ENCODE peak calls at places on chromosomes 7 and 10, in seven cellular contexts. One of them, this sample, is unnamed.

GRCh38 chr7:158284121-158284520 is 303.5 kb downstream of the PTPRN2 start:
- DNase-seq in NCI-H187 treated with DMSO at 0.1 percent for 48 hours: no peak
- DNase-seq in mucosa of gallbladder: no peak
- DNase-seq in MV-4-11: no peak
- DNase-seq in tibial nerve: no peak
- DNase-seq in choroid plexus epithelial cell: no peak
- DNase-seq in SK-N-DZ: no peak
- DNase-seq in this sample: no peak

GRCh38 chr10:24432478-24433416 is 223.8 kb downstream of the KIAA1217 start:
- DNase-seq in NCI-H187 treated with DMSO at 0.1 percent for 48 hours: no peak
- DNase-seq in choroid plexus epithelial cell: peak
- DNase-seq in tibial nerve: no peak
- DNase-seq in SK-N-DZ: no peak
- DNase-seq in mucosa of gallbladder: no peak
- DNase-seq in MV-4-11: no peak
- DNase-seq in this sample: peak

GRCh38 chr7:98251251-98251843 is 685 bp downstream of the TECPR1 start:
- DNase-seq in SK-N-DZ: no peak
- DNase-seq in mucosa of gallbladder: peak
- DNase-seq in tibial nerve: peak
- DNase-seq in choroid plexus epithelial cell: peak
- DNase-seq in NCI-H187 treated with DMSO at 0.1 percent for 48 hours: no peak
- DNase-seq in MV-4-11: no peak
- DNase-seq in this sample: peak

GRCh38 chr10:10629512-10629911 is 388.2 kb upstream of the CELF2 start:
- DNase-seq in MV-4-11: no peak
- DNase-seq in tibial nerve: no peak
- DNase-seq in mucosa of gallbladder: no peak
- DNase-seq in SK-N-DZ: no peak
- DNase-seq in NCI-H187 treated with DMSO at 0.1 percent for 48 hours: no peak
- DNase-seq in choroid plexus epithelial cell: no peak
- DNase-seq in this sample: no peak

GRCh38 chr7:100065452-100066186 is 15.9 kb downstream of the ZNF3 start:
- DNase-seq in choroid plexus epithelial cell: peak
- DNase-seq in MV-4-11: peak
- DNase-seq in NCI-H187 treated with DMSO at 0.1 percent for 48 hours: no peak
- DNase-seq in mucosa of gallbladder: no peak
- DNase-seq in tibial nerve: peak
- DNase-seq in SK-N-DZ: peak
- DNase-seq in this sample: no peak

GRCh38 chr7:7720750-7721621 is 2.6 kb upstream of the RPA3 start:
- DNase-seq in tibial nerve: no peak
- DNase-seq in choroid plexus epithelial cell: no peak
- DNase-seq in NCI-H187 treated with DMSO at 0.1 percent for 48 hours: no peak
- DNase-seq in MV-4-11: no peak
- DNase-seq in mucosa of gallbladder: no peak
- DNase-seq in SK-N-DZ: no peak
- DNase-seq in this sample: no peak

GRCh38 chr7:55254596-55255500 is 110.3 kb upstream of the LANCL2 start:
- DNase-seq in SK-N-DZ: peak
- DNase-seq in MV-4-11: no peak
- DNase-seq in NCI-H187 treated with DMSO at 0.1 percent for 48 hours: no peak
- DNase-seq in tibial nerve: peak
- DNase-seq in choroid plexus epithelial cell: peak
- DNase-seq in mucosa of gallbladder: peak
- DNase-seq in this sample: peak

GRCh38 chr7:83267141-83267631 is 104.5 kb upstream of the PCLO start:
- DNase-seq in MV-4-11: no peak
- DNase-seq in NCI-H187 treated with DMSO at 0.1 percent for 48 hours: peak
- DNase-seq in choroid plexus epithelial cell: peak
- DNase-seq in tibial nerve: no peak
- DNase-seq in mucosa of gallbladder: no peak
- DNase-seq in SK-N-DZ: peak
- DNase-seq in this sample: no peak

GRCh38 chr7:27110977-27111752 is 8.7 kb upstream of the HOXA2 start:
- DNase-seq in SK-N-DZ: no peak
- DNase-seq in mucosa of gallbladder: no peak
- DNase-seq in tibial nerve: peak
- DNase-seq in choroid plexus epithelial cell: no peak
- DNase-seq in MV-4-11: no peak
- DNase-seq in NCI-H187 treated with DMSO at 0.1 percent for 48 hours: no peak
- DNase-seq in this sample: peak

GRCh38 chr7:121366852-121367431 is 29.2 kb downstream of the FAM3C start:
- DNase-seq in mucosa of gallbladder: no peak
- DNase-seq in tibial nerve: no peak
- DNase-seq in SK-N-DZ: peak
- DNase-seq in choroid plexus epithelial cell: peak
- DNase-seq in NCI-H187 treated with DMSO at 0.1 percent for 48 hours: peak
- DNase-seq in MV-4-11: peak
- DNase-seq in this sample: peak

GRCh38 chr7:93228302-93228701 is 2.0 kb upstream of the HEPACAM2 start:
- DNase-seq in NCI-H187 treated with DMSO at 0.1 percent for 48 hours: peak
- DNase-seq in SK-N-DZ: peak
- DNase-seq in MV-4-11: peak
- DNase-seq in mucosa of gallbladder: no peak
- DNase-seq in tibial nerve: no peak
- DNase-seq in choroid plexus epithelial cell: peak
- DNase-seq in this sample: peak

GRCh38 chr7:77696643-77697534 is 630 bp downstream of the RSBN1L start:
- DNase-seq in SK-N-DZ: peak
- DNase-seq in choroid plexus epithelial cell: peak
- DNase-seq in NCI-H187 treated with DMSO at 0.1 percent for 48 hours: no peak
- DNase-seq in mucosa of gallbladder: peak
- DNase-seq in tibial nerve: peak
- DNase-seq in MV-4-11: peak
- DNase-seq in this sample: peak

GRCh38 chr10:105148921-105149320 is 507.8 kb downstream of the SORCS3 start:
- DNase-seq in choroid plexus epithelial cell: no peak
- DNase-seq in tibial nerve: no peak
- DNase-seq in mucosa of gallbladder: no peak
- DNase-seq in NCI-H187 treated with DMSO at 0.1 percent for 48 hours: no peak
- DNase-seq in MV-4-11: no peak
- DNase-seq in SK-N-DZ: no peak
- DNase-seq in this sample: no peak

GRCh38 chr7:68217426-68217825 is 1220.8 kb downstream of the TYW1 start:
- DNase-seq in NCI-H187 treated with DMSO at 0.1 percent for 48 hours: no peak
- DNase-seq in MV-4-11: no peak
- DNase-seq in choroid plexus epithelial cell: no peak
- DNase-seq in mucosa of gallbladder: no peak
- DNase-seq in SK-N-DZ: no peak
- DNase-seq in tibial nerve: no peak
- DNase-seq in this sample: no peak

GRCh38 chr10:323651-324293 is 188.5 kb downstream of the ZMYND11 start:
- DNase-seq in NCI-H187 treated with DMSO at 0.1 percent for 48 hours: no peak
- DNase-seq in choroid plexus epithelial cell: peak
- DNase-seq in mucosa of gallbladder: peak
- DNase-seq in SK-N-DZ: no peak
- DNase-seq in MV-4-11: peak
- DNase-seq in tibial nerve: peak
- DNase-seq in this sample: peak

GRCh38 chr10:104318810-104319684 is 19.2 kb downstream of the ITPRIP start:
- DNase-seq in SK-N-DZ: no peak
- DNase-seq in tibial nerve: peak
- DNase-seq in choroid plexus epithelial cell: peak
- DNase-seq in MV-4-11: no peak
- DNase-seq in mucosa of gallbladder: no peak
- DNase-seq in NCI-H187 treated with DMSO at 0.1 percent for 48 hours: no peak
- DNase-seq in this sample: peak

GRCh38 chr7:27661776-27662489 is 750 bp downstream of the HIBADH start:
- DNase-seq in tibial nerve: peak
- DNase-seq in SK-N-DZ: peak
- DNase-seq in NCI-H187 treated with DMSO at 0.1 percent for 48 hours: no peak
- DNase-seq in choroid plexus epithelial cell: peak
- DNase-seq in MV-4-11: no peak
- DNase-seq in mucosa of gallbladder: no peak
- DNase-seq in this sample: peak

GRCh38 chr10:15704581-15704968 is 15.1 kb downstream of the ITGA8 start:
- DNase-seq in MV-4-11: no peak
- DNase-seq in SK-N-DZ: no peak
- DNase-seq in mucosa of gallbladder: no peak
- DNase-seq in tibial nerve: no peak
- DNase-seq in choroid plexus epithelial cell: peak
- DNase-seq in NCI-H187 treated with DMSO at 0.1 percent for 48 hours: no peak
- DNase-seq in this sample: peak

GRCh38 chr7:100875356-100875751 is 451 bp downstream of the SRRT start:
- DNase-seq in SK-N-DZ: no peak
- DNase-seq in choroid plexus epithelial cell: no peak
- DNase-seq in tibial nerve: no peak
- DNase-seq in MV-4-11: no peak
- DNase-seq in mucosa of gallbladder: no peak
- DNase-seq in NCI-H187 treated with DMSO at 0.1 percent for 48 hours: no peak
- DNase-seq in this sample: no peak

GRCh38 chr7:77520261-77520660 is 16.8 kb upstream of the PTPN12 start:
- DNase-seq in NCI-H187 treated with DMSO at 0.1 percent for 48 hours: no peak
- DNase-seq in choroid plexus epithelial cell: no peak
- DNase-seq in tibial nerve: no peak
- DNase-seq in SK-N-DZ: no peak
- DNase-seq in mucosa of gallbladder: no peak
- DNase-seq in MV-4-11: no peak
- DNase-seq in this sample: no peak

GRCh38 chr7:127741764-127742375 is 89.9 kb downstream of the SND1 start:
- DNase-seq in SK-N-DZ: no peak
- DNase-seq in tibial nerve: no peak
- DNase-seq in NCI-H187 treated with DMSO at 0.1 percent for 48 hours: no peak
- DNase-seq in MV-4-11: no peak
- DNase-seq in choroid plexus epithelial cell: no peak
- DNase-seq in mucosa of gallbladder: no peak
- DNase-seq in this sample: peak

GRCh38 chr10:124616836-124617130 is 127.4 kb downstream of the FAM53B start:
- DNase-seq in SK-N-DZ: no peak
- DNase-seq in choroid plexus epithelial cell: no peak
- DNase-seq in MV-4-11: no peak
- DNase-seq in mucosa of gallbladder: no peak
- DNase-seq in NCI-H187 treated with DMSO at 0.1 percent for 48 hours: no peak
- DNase-seq in tibial nerve: no peak
- DNase-seq in this sample: no peak

GRCh38 chr7:73741600-73741999 is 3.0 kb upstream of the ABHD11 start:
- DNase-seq in tibial nerve: no peak
- DNase-seq in MV-4-11: no peak
- DNase-seq in SK-N-DZ: no peak
- DNase-seq in choroid plexus epithelial cell: no peak
- DNase-seq in mucosa of gallbladder: no peak
- DNase-seq in NCI-H187 treated with DMSO at 0.1 percent for 48 hours: peak
- DNase-seq in this sample: no peak

GRCh38 chr7:36279251-36279925 is 110.3 kb upstream of the ANLN start:
- DNase-seq in MV-4-11: no peak
- DNase-seq in SK-N-DZ: no peak
- DNase-seq in mucosa of gallbladder: peak
- DNase-seq in tibial nerve: no peak
- DNase-seq in choroid plexus epithelial cell: no peak
- DNase-seq in NCI-H187 treated with DMSO at 0.1 percent for 48 hours: peak
- DNase-seq in this sample: no peak

GRCh38 chr10:24944512-24945255 is 7.7 kb downstream of the PRTFDC1 start:
- DNase-seq in mucosa of gallbladder: peak
- DNase-seq in choroid plexus epithelial cell: peak
- DNase-seq in NCI-H187 treated with DMSO at 0.1 percent for 48 hours: no peak
- DNase-seq in MV-4-11: peak
- DNase-seq in tibial nerve: no peak
- DNase-seq in SK-N-DZ: no peak
- DNase-seq in this sample: peak

GRCh38 chr7:28621369-28621807 is 209.1 kb downstream of the CREB5 start:
- DNase-seq in tibial nerve: no peak
- DNase-seq in SK-N-DZ: no peak
- DNase-seq in choroid plexus epithelial cell: no peak
- DNase-seq in MV-4-11: no peak
- DNase-seq in NCI-H187 treated with DMSO at 0.1 percent for 48 hours: no peak
- DNase-seq in mucosa of gallbladder: no peak
- DNase-seq in this sample: no peak

GRCh38 chr7:30143748-30144251 is 9.0 kb downstream of the MTURN start:
- DNase-seq in mucosa of gallbladder: no peak
- DNase-seq in SK-N-DZ: no peak
- DNase-seq in choroid plexus epithelial cell: peak
- DNase-seq in tibial nerve: no peak
- DNase-seq in MV-4-11: no peak
- DNase-seq in NCI-H187 treated with DMSO at 0.1 percent for 48 hours: peak
- DNase-seq in this sample: peak

GRCh38 chr10:42827201-42827600 is 44.6 kb downstream of the BMS1 start:
- DNase-seq in SK-N-DZ: peak
- DNase-seq in MV-4-11: no peak
- DNase-seq in mucosa of gallbladder: no peak
- DNase-seq in tibial nerve: no peak
- DNase-seq in NCI-H187 treated with DMSO at 0.1 percent for 48 hours: no peak
- DNase-seq in choroid plexus epithelial cell: no peak
- DNase-seq in this sample: no peak

GRCh38 chr7:129144834-129145668 is 544 bp downstream of the TSPAN33 start:
- DNase-seq in choroid plexus epithelial cell: no peak
- DNase-seq in MV-4-11: no peak
- DNase-seq in tibial nerve: no peak
- DNase-seq in SK-N-DZ: no peak
- DNase-seq in NCI-H187 treated with DMSO at 0.1 percent for 48 hours: no peak
- DNase-seq in mucosa of gallbladder: no peak
- DNase-seq in this sample: no peak

GRCh38 chr7:20330797-20331230 is at the start of gene ITGB8:
- DNase-seq in MV-4-11: no peak
- DNase-seq in mucosa of gallbladder: peak
- DNase-seq in tibial nerve: no peak
- DNase-seq in choroid plexus epithelial cell: no peak
- DNase-seq in NCI-H187 treated with DMSO at 0.1 percent for 48 hours: no peak
- DNase-seq in SK-N-DZ: peak
- DNase-seq in this sample: no peak

GRCh38 chr10:119103687-119104652 is at the start of gene DENND10:
- DNase-seq in tibial nerve: peak
- DNase-seq in MV-4-11: peak
- DNase-seq in NCI-H187 treated with DMSO at 0.1 percent for 48 hours: no peak
- DNase-seq in SK-N-DZ: peak
- DNase-seq in mucosa of gallbladder: peak
- DNase-seq in choroid plexus epithelial cell: peak
- DNase-seq in this sample: peak

GRCh38 chr7:99267530-99268360 is 4.9 kb upstream of the MYH16 start:
- DNase-seq in mucosa of gallbladder: peak
- DNase-seq in MV-4-11: no peak
- DNase-seq in SK-N-DZ: no peak
- DNase-seq in choroid plexus epithelial cell: peak
- DNase-seq in NCI-H187 treated with DMSO at 0.1 percent for 48 hours: no peak
- DNase-seq in tibial nerve: no peak
- DNase-seq in this sample: peak

GRCh38 chr10:122102867-122103525 is 114.0 kb downstream of the TACC2 start:
- DNase-seq in NCI-H187 treated with DMSO at 0.1 percent for 48 hours: no peak
- DNase-seq in mucosa of gallbladder: no peak
- DNase-seq in MV-4-11: no peak
- DNase-seq in tibial nerve: no peak
- DNase-seq in choroid plexus epithelial cell: peak
- DNase-seq in SK-N-DZ: no peak
- DNase-seq in this sample: no peak

GRCh38 chr7:101813414-101814019 is 3.9 kb upstream of the CUX1 start:
- DNase-seq in SK-N-DZ: no peak
- DNase-seq in NCI-H187 treated with DMSO at 0.1 percent for 48 hours: no peak
- DNase-seq in tibial nerve: no peak
- DNase-seq in mucosa of gallbladder: no peak
- DNase-seq in choroid plexus epithelial cell: no peak
- DNase-seq in MV-4-11: no peak
- DNase-seq in this sample: no peak

GRCh38 chr7:23759556-23760391 is 49.8 kb downstream of the STK31 start:
- DNase-seq in choroid plexus epithelial cell: peak
- DNase-seq in mucosa of gallbladder: no peak
- DNase-seq in NCI-H187 treated with DMSO at 0.1 percent for 48 hours: no peak
- DNase-seq in SK-N-DZ: no peak
- DNase-seq in MV-4-11: no peak
- DNase-seq in tibial nerve: no peak
- DNase-seq in this sample: peak

GRCh38 chr10:61662794-61663259 is at the start of gene CABCOCO1:
- DNase-seq in choroid plexus epithelial cell: peak
- DNase-seq in mucosa of gallbladder: peak
- DNase-seq in tibial nerve: peak
- DNase-seq in MV-4-11: no peak
- DNase-seq in NCI-H187 treated with DMSO at 0.1 percent for 48 hours: no peak
- DNase-seq in SK-N-DZ: peak
- DNase-seq in this sample: peak

GRCh38 chr10:79127151-79127961 is 58.6 kb downstream of the ZMIZ1 start:
- DNase-seq in choroid plexus epithelial cell: peak
- DNase-seq in tibial nerve: peak
- DNase-seq in mucosa of gallbladder: peak
- DNase-seq in NCI-H187 treated with DMSO at 0.1 percent for 48 hours: no peak
- DNase-seq in SK-N-DZ: no peak
- DNase-seq in MV-4-11: peak
- DNase-seq in this sample: peak

GRCh38 chr7:123557016-123557630 is 495 bp downstream of the NDUFA5 start:
- DNase-seq in choroid plexus epithelial cell: peak
- DNase-seq in NCI-H187 treated with DMSO at 0.1 percent for 48 hours: no peak
- DNase-seq in MV-4-11: no peak
- DNase-seq in SK-N-DZ: no peak
- DNase-seq in tibial nerve: no peak
- DNase-seq in mucosa of gallbladder: no peak
- DNase-seq in this sample: peak